ENCODE peak calls at places on chromosomes 13 and 19, in ten cellular contexts. Z, G, V, L, S, O, W, T, H and J are unnamed samples.

GRCh38 chr19:39127812-39128510 is 2.4 kb downstream of the PAK4 start:
- ATAC-seq in Z (peak), G (no peak), V (peak), L (no peak), S (no peak), O (no peak), W (no peak), T (no peak), H (no peak), J (no peak)

GRCh38 chr19:42324655-42325307 is 654 bp upstream of the MEGF8 start:
- ATAC-seq in Z (no peak), G (no peak), V (no peak), L (no peak), S (no peak), O (no peak), W (no peak), T (no peak), H (no peak), J (no peak)

GRCh38 chr13:99312493-99312883 is 5.3 kb upstream of the GPR183 start:
- ATAC-seq in Z (no peak), G (peak), V (peak), L (peak), S (no peak), O (no peak), W (no peak), T (no peak), H (no peak), J (peak)

GRCh38 chr19:38667552-38668205 is 20.2 kb downstream of the ACTN4 start:
- ATAC-seq in Z (peak), G (no peak), V (no peak), L (no peak), S (no peak), O (no peak), W (peak), T (no peak), H (no peak), J (no peak)

GRCh38 chr13:106484084-106484754 is 51.2 kb downstream of the EFNB2 start:
- ATAC-seq in Z (no peak), G (peak), V (no peak), L (peak), S (no peak), O (no peak), W (no peak), T (no peak), H (no peak), J (peak)

GRCh38 chr19:51009061-51009891 is 7.9 kb upstream of the KLK8 start:
- ATAC-seq in Z (no peak), G (no peak), V (no peak), L (no peak), S (no peak), O (no peak), W (no peak), T (peak), H (no peak), J (no peak)

GRCh38 chr13:110109140-110109783 is 197.7 kb downstream of the COL4A1 start:
- ATAC-seq in Z (no peak), G (no peak), V (peak), L (no peak), S (peak), O (peak), W (no peak), T (peak), H (no peak), J (no peak)

GRCh38 chr13:20272571-20273171 is 40.6 kb upstream of the GJB6 start:
- ATAC-seq in Z (no peak), G (no peak), V (no peak), L (no peak), S (no peak), O (no peak), W (no peak), T (no peak), H (no peak), J (no peak)

GRCh38 chr19:44717603-44718002 is 18.7 kb downstream of the CEACAM16 start:
- ATAC-seq in Z (no peak), G (no peak), V (no peak), L (no peak), S (no peak), O (no peak), W (no peak), T (no peak), H (no peak), J (no peak)

GRCh38 chr13:92896842-92897241 is 329.8 kb upstream of the GPC6 start:
- ATAC-seq in Z (no peak), G (no peak), V (no peak), L (no peak), S (no peak), O (no peak), W (no peak), T (no peak), H (peak), J (no peak)

GRCh38 chr13:88754141-88754540 is 1083.0 kb downstream of the SLITRK5 start:
- ATAC-seq in Z (no peak), G (no peak), V (no peak), L (no peak), S (no peak), O (no peak), W (no peak), T (no peak), H (no peak), J (no peak)

GRCh38 chr19:32397736-32398135 is 7.8 kb upstream of the DPY19L3 start:
- ATAC-seq in Z (no peak), G (no peak), V (no peak), L (no peak), S (no peak), O (peak), W (peak), T (peak), H (peak), J (no peak)

GRCh38 chr19:19524053-19524452 is 4.7 kb upstream of the YJEFN3 start:
- ATAC-seq in Z (no peak), G (no peak), V (no peak), L (no peak), S (peak), O (no peak), W (no peak), T (no peak), H (no peak), J (no peak)

GRCh38 chr13:113914333-113915011 is 50.6 kb upstream of the GAS6 start:
- ATAC-seq in Z (no peak), G (no peak), V (no peak), L (no peak), S (no peak), O (peak), W (no peak), T (no peak), H (no peak), J (no peak)

GRCh38 chr13:79385694-79386093 is 20.4 kb downstream of the RBM26 start:
- ATAC-seq in Z (no peak), G (no peak), V (peak), L (peak), S (no peak), O (peak), W (no peak), T (no peak), H (no peak), J (no peak)

GRCh38 chr19:16326401-16327130 is 1.9 kb downstream of the KLF2 start:
- ATAC-seq in Z (no peak), G (no peak), V (no peak), L (no peak), S (no peak), O (no peak), W (no peak), T (no peak), H (no peak), J (no peak)

GRCh38 chr13:50229935-50230334 is 214.7 kb downstream of the KCNRG start:
- ATAC-seq in Z (no peak), G (no peak), V (no peak), L (no peak), S (peak), O (no peak), W (no peak), T (no peak), H (no peak), J (no peak)

GRCh38 chr13:60787083-60787482 is 390.1 kb downstream of the TDRD3 start:
- ATAC-seq in Z (no peak), G (no peak), V (no peak), L (peak), S (no peak), O (no peak), W (no peak), T (no peak), H (no peak), J (no peak)

GRCh38 chr13:21079761-21080730 is 18.7 kb upstream of the LATS2 start:
- ATAC-seq in Z (no peak), G (peak), V (peak), L (peak), S (no peak), O (no peak), W (peak), T (no peak), H (peak), J (peak)

GRCh38 chr13:59425211-59425721 is 738.5 kb downstream of the DIAPH3 start:
- ATAC-seq in Z (no peak), G (no peak), V (peak), L (no peak), S (no peak), O (no peak), W (peak), T (no peak), H (no peak), J (no peak)

GRCh38 chr19:3658004-3658822 is 31.6 kb upstream of the CACTIN start:
- ATAC-seq in Z (no peak), G (no peak), V (peak), L (peak), S (no peak), O (no peak), W (no peak), T (no peak), H (no peak), J (no peak)

GRCh38 chr19:3499738-3500428 is 591 bp downstream of the DOHH start:
- ATAC-seq in Z (peak), G (no peak), V (peak), L (peak), S (no peak), O (peak), W (no peak), T (peak), H (peak), J (no peak)

GRCh38 chr13:32940601-32941000 is 75.6 kb upstream of the KL start:
- ATAC-seq in Z (no peak), G (peak), V (peak), L (peak), S (no peak), O (no peak), W (peak), T (no peak), H (peak), J (no peak)

GRCh38 chr19:18735324-18735723 is 51.8 kb downstream of the CRTC1 start:
- ATAC-seq in Z (no peak), G (no peak), V (no peak), L (no peak), S (no peak), O (no peak), W (no peak), T (no peak), H (no peak), J (no peak)

GRCh38 chr13:75364131-75364713 is 117.7 kb downstream of the TBC1D4 start:
- ATAC-seq in Z (no peak), G (no peak), V (no peak), L (no peak), S (no peak), O (no peak), W (no peak), T (no peak), H (peak), J (no peak)

GRCh38 chr19:49362926-49363264 is 679 bp upstream of the TEAD2 start:
- ATAC-seq in Z (peak), G (no peak), V (peak), L (peak), S (no peak), O (peak), W (peak), T (peak), H (peak), J (no peak)
- H3K4me3 ChIP-seq in Z (peak), G (no peak), V (peak), L (peak), S (no peak), O (peak), W (peak), T (peak), H (peak), J (peak)

GRCh38 chr19:1437609-1438008 is 587 bp upstream of the RPS15 start:
- ATAC-seq in Z (no peak), G (no peak), V (no peak), L (no peak), S (no peak), O (no peak), W (no peak), T (no peak), H (no peak), J (no peak)
- H3K4me3 ChIP-seq in Z (peak), G (no peak), V (peak), L (no peak), S (peak), O (peak), W (no peak), T (no peak), H (peak), J (no peak)

DNA sequence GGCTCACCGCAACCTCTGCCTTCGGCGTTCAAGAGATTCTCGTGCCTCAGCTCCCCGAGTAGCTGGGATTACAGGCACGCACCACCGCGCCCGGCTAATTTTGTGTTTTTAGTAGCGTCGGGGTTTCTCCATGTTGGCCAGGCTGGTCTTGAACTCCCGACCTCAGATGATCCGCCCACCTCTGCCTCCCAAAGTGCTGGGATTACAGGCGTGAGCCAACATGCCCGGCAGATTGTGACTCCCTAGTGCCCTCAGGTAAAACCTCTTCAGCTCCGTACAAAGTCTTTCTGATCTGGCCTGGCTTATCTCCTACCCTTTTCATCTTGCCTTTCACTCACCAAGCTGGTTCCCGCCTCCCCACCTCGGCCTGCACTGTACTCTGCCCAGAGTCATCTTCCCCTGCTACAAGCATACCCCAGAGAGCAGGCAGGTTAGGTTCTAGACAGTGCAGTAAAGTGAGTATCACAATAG is 15.0 kb downstream of the BICRA start:
- ATAC-seq in Z (no peak), G (no peak), V (no peak), L (no peak), S (no peak), O (peak), W (no peak), T (no peak), H (peak), J (no peak)
- H3K4me3 ChIP-seq in Z (no peak), G (no peak), V (no peak), L (no peak), S (no peak), O (no peak), W (no peak), T (no peak), H (peak), J (no peak)

GRCh38 chr19:750640-751423 is at the start of gene MISP:
- ATAC-seq in Z (peak), G (no peak), V (peak), L (peak), S (no peak), O (peak), W (peak), T (peak), H (peak), J (no peak)

GRCh38 chr19:752652-753517 is 2.0 kb downstream of the MISP start:
- ATAC-seq in Z (peak), G (peak), V (peak), L (peak), S (no peak), O (peak), W (peak), T (peak), H (peak), J (peak)

GRCh38 chr19:754530-754929 is 3.6 kb downstream of the MISP start:
- ATAC-seq in Z (no peak), G (no peak), V (no peak), L (no peak), S (no peak), O (no peak), W (no peak), T (no peak), H (no peak), J (no peak)

GRCh38 chr19:749811-750210 is 1.1 kb upstream of the MISP start:
- ATAC-seq in Z (no peak), G (no peak), V (no peak), L (no peak), S (no peak), O (no peak), W (no peak), T (no peak), H (no peak), J (no peak)

GRCh38 chr19:751501-752341 is 809 bp downstream of the MISP start:
- ATAC-seq in Z (peak), G (no peak), V (peak), L (peak), S (no peak), O (peak), W (peak), T (peak), H (peak), J (peak)
- H3K4me3 ChIP-seq in Z (peak), G (no peak), V (peak), L (no peak), S (no peak), O (peak), W (no peak), T (peak), H (peak), J (no peak)